ENCODE peak calls at places on chromosomes 7 and 10, in nine cellular contexts. I is T-cell; J is HT1080; R is H7; G is activated CD4-positive, alpha-beta memory T cell treated with anti-CD3 and anti-CD28 coated beads, Interleukin-2, amount 10 ng/mL, durations not matched to agents 7 days and 5 days; P is nephron progenitor cell; Y is colonic mucosa; K is posterior vena cava; S is hepatocyte. O is an unnamed sample.

GRCh38 chr7:134710854-134711624 is 64.4 kb downstream of the BPGM start:
- DNase-seq in J (peak; percentile 77), K (no peak), R (no peak), I (peak; percentile 54), G (peak; percentile 58), S (peak; percentile 34), P (no peak), Y (no peak), O (peak; percentile 21)

GRCh38 chr7:42340462-42340861 is 103.5 kb upstream of the GLI3 start:
- DNase-seq in P (no peak), Y (no peak), G (no peak), R (no peak), J (no peak), K (no peak), S (no peak), I (no peak), O (no peak)

GRCh38 chr7:78578701-78579100 is 780.1 kb downstream of the PHTF2 start:
- DNase-seq in G (no peak), J (no peak), P (no peak), R (peak; percentile 43), S (no peak), I (no peak), K (no peak), Y (no peak), O (no peak)

GRCh38 chr7:27123477-27124053 is 7.0 kb downstream of the HOXA4 start:
- DNase-seq in Y (peak; percentile 32), R (peak; percentile 61), I (no peak), G (no peak), S (no peak), P (peak; percentile 35), K (peak; percentile 83), J (no peak), O (no peak)

GRCh38 chr7:36277247-36277542 is 112.5 kb upstream of the ANLN start:
- DNase-seq in S (no peak), R (no peak), J (no peak), I (no peak), K (no peak), Y (peak; percentile 17), P (no peak), G (no peak), O (no peak)

GRCh38 chr10:945778-946177 is 14.3 kb upstream of the LARP4B start:
- DNase-seq in K (no peak), J (no peak), R (peak; percentile 70), Y (no peak), I (no peak), G (no peak), S (no peak), P (no peak), O (no peak)

GRCh38 chr10:97173036-97173435 is 12.7 kb downstream of the SLIT1 start:
- DNase-seq in K (peak; percentile 13), R (no peak), S (no peak), G (no peak), I (no peak), P (no peak), J (no peak), Y (no peak), O (no peak)

GRCh38 chr10:52215745-52216361 is 98.2 kb upstream of the DKK1 start:
- DNase-seq in Y (peak; percentile 68), I (peak; percentile 20), K (no peak), G (peak; percentile 31), R (peak; percentile 2), S (peak; percentile 77), J (peak; percentile 68), P (peak; percentile 48), O (peak; percentile 76)

GRCh38 chr7:125605241-125605640 is 675.6 kb upstream of the POT1 start:
- DNase-seq in J (peak; percentile 69), P (no peak), G (no peak), S (peak; percentile 17), R (peak; percentile 2), Y (no peak), K (no peak), I (no peak), O (no peak)

GRCh38 chr7:36962367-36962766 is 238.1 kb upstream of the AOAH start:
- DNase-seq in I (no peak), J (peak; percentile 64), R (no peak), S (no peak), Y (no peak), P (no peak), K (no peak), G (no peak), O (no peak)

GRCh38 chr7:44889096-44889775 is 3.9 kb upstream of the PURB start:
- DNase-seq in P (no peak), S (no peak), J (no peak), K (no peak), R (no peak), I (no peak), G (no peak), Y (no peak), O (no peak)

GRCh38 chr7:5665106-5666025 is 116.1 kb downstream of the RNF216 start:
- DNase-seq in P (peak; percentile 76), J (peak; percentile 77), K (peak; percentile 81), G (peak; percentile 71), Y (peak; percentile 86), S (peak; percentile 85), R (peak; percentile 84), I (peak; percentile 51), O (peak; percentile 84)

GRCh38 chr7:40329601-40330153 is 194.9 kb downstream of the SUGCT start:
- DNase-seq in K (no peak), J (peak; percentile 42), Y (no peak), G (no peak), R (peak; percentile 34), I (no peak), P (no peak), S (peak; percentile 61), O (peak; percentile 77)

GRCh38 chr7:151867912-151868804 is 8.8 kb downstream of the PRKAG2 start:
- DNase-seq in I (no peak), G (no peak), S (no peak), P (no peak), K (peak; percentile 81), J (no peak), R (no peak), Y (no peak), O (no peak)

GRCh38 chr7:29598607-29599006 is 35.0 kb downstream of the PRR15 start:
- DNase-seq in K (no peak), S (no peak), R (no peak), J (no peak), Y (peak; percentile 92), P (no peak), I (no peak), G (no peak), O (no peak)

GRCh38 chr7:155862088-155862487 is 49.8 kb upstream of the SHH start:
- DNase-seq in G (no peak), K (no peak), Y (peak; percentile 4), S (no peak), I (no peak), J (no peak), R (no peak), P (no peak), O (no peak)

GRCh38 chr10:30701471-30702173 is 72.1 kb upstream of the LYZL2 start:
- DNase-seq in Y (peak; percentile 29), J (peak; percentile 79), G (peak; percentile 85), I (peak; percentile 63), R (no peak), P (no peak), S (no peak), K (no peak), O (no peak)

GRCh38 chr7:94632338-94633024 is 23.5 kb downstream of the SGCE start:
- DNase-seq in S (peak; percentile 30), I (no peak), Y (no peak), R (no peak), K (no peak), P (no peak), G (no peak), J (peak; percentile 92), O (peak; percentile 70)

GRCh38 chr7:108456845-108457540 is 757 bp upstream of the NRCAM start:
- DNase-seq in R (peak; percentile 13), G (no peak), S (no peak), P (no peak), Y (no peak), I (no peak), K (no peak), J (no peak), O (no peak)

GRCh38 chr7:101576993-101577392 is 52.1 kb downstream of the MYL10 start:
- DNase-seq in K (no peak), Y (no peak), R (no peak), J (no peak), S (no peak), G (no peak), I (no peak), P (no peak), O (no peak)

GRCh38 chr10:95400789-95401188 is 110.0 kb upstream of the PDLIM1 start:
- DNase-seq in P (no peak), S (no peak), I (no peak), J (no peak), Y (no peak), K (no peak), R (no peak), G (no peak), O (peak; percentile 12)

GRCh38 chr7:73768661-73769480 is 1.2 kb downstream of the CLDN3 start:
- DNase-seq in P (no peak), S (no peak), I (no peak), R (peak; percentile 55), J (no peak), Y (no peak), G (no peak), K (no peak), O (no peak)

GRCh38 chr7:50664461-50664922 is 99.3 kb upstream of the DDC start:
- DNase-seq in J (peak; percentile 88), I (no peak), P (no peak), S (no peak), K (peak; percentile 71), R (no peak), Y (no peak), G (peak; percentile 65), O (peak; percentile 64)

GRCh38 chr10:6300106-6300783 is 97.5 kb downstream of the PFKFB3 start:
- DNase-seq in P (no peak), Y (no peak), I (peak; percentile 17), R (no peak), K (no peak), J (peak; percentile 87), G (peak; percentile 39), S (no peak), O (no peak)

GRCh38 chr7:111763221-111763791 is 201.0 kb upstream of the IMMP2L start:
- DNase-seq in I (no peak), K (no peak), P (peak; percentile 31), J (peak; percentile 19), R (peak; percentile 57), S (peak; percentile 75), G (no peak), Y (no peak), O (peak; percentile 65)